ENCODE peak calls at places on chromosomes 2 and 18, in seven cellular contexts. One of them, this sample, is unnamed.

GRCh38 chr2:232772540-232772939 is 3.8 kb downstream of the KCNJ13 start:
- DNase-seq in HepG2: no peak
- DNase-seq in A549: no peak
- DNase-seq in H1: no peak
- DNase-seq in SK-N-SH: no peak
- DNase-seq in HCT116: no peak
- DNase-seq in GM12878: peak; percentile 48
- DNase-seq in this sample: no peak

GRCh38 chr2:129229830-129230441 is 749.5 kb upstream of the RAB6C start:
- DNase-seq in HCT116: no peak
- DNase-seq in A549: no peak
- DNase-seq in GM12878: no peak
- DNase-seq in HepG2: no peak
- DNase-seq in H1: no peak
- DNase-seq in SK-N-SH: no peak
- DNase-seq in this sample: no peak

GRCh38 chr2:39942970-39943369 is 163.9 kb upstream of the THUMPD2 start:
- DNase-seq in H1: no peak
- DNase-seq in HCT116: no peak
- DNase-seq in SK-N-SH: no peak
- DNase-seq in HepG2: no peak
- DNase-seq in GM12878: no peak
- DNase-seq in A549: no peak
- DNase-seq in this sample: no peak

GRCh38 chr2:43109261-43109743 is 117.1 kb downstream of the ZFP36L2 start:
- DNase-seq in GM12878: no peak
- DNase-seq in A549: no peak
- DNase-seq in H1: no peak
- DNase-seq in SK-N-SH: no peak
- DNase-seq in HCT116: no peak
- DNase-seq in HepG2: no peak
- DNase-seq in this sample: peak; percentile 94

GRCh38 chr18:46199515-46200147 is 95.4 kb downstream of the HAUS1 start:
- DNase-seq in A549: peak; percentile 79
- DNase-seq in HCT116: peak; percentile 16
- DNase-seq in H1: no peak
- DNase-seq in SK-N-SH: no peak
- DNase-seq in HepG2: peak; percentile 62
- DNase-seq in GM12878: no peak
- DNase-seq in this sample: no peak

GRCh38 chr2:53829669-53830290 is 30.0 kb downstream of the GPR75 start:
- DNase-seq in A549: no peak
- DNase-seq in GM12878: no peak
- DNase-seq in H1: no peak
- DNase-seq in HepG2: no peak
- DNase-seq in SK-N-SH: no peak
- DNase-seq in HCT116: no peak
- DNase-seq in this sample: no peak

GRCh38 chr2:200592414-200593075 is 6.7 kb downstream of the AOX1 start:
- DNase-seq in GM12878: no peak
- DNase-seq in HepG2: peak; percentile 62
- DNase-seq in H1: no peak
- DNase-seq in A549: peak; percentile 47
- DNase-seq in SK-N-SH: no peak
- DNase-seq in HCT116: no peak
- DNase-seq in this sample: peak; percentile 47

GRCh38 chr2:61463769-61464475 is 7.0 kb downstream of the USP34 start:
- DNase-seq in A549: no peak
- DNase-seq in H1: no peak
- DNase-seq in HepG2: no peak
- DNase-seq in HCT116: no peak
- DNase-seq in GM12878: no peak
- DNase-seq in SK-N-SH: no peak
- DNase-seq in this sample: no peak

GRCh38 chr2:67255933-67256615 is 141.1 kb upstream of the ETAA1 start:
- DNase-seq in HCT116: no peak
- DNase-seq in H1: no peak
- DNase-seq in GM12878: no peak
- DNase-seq in SK-N-SH: no peak
- DNase-seq in HepG2: no peak
- DNase-seq in A549: no peak
- DNase-seq in this sample: peak; percentile 26

GRCh38 chr18:13539050-13539449 is 187.3 kb downstream of the FAM210A start:
- DNase-seq in HCT116: no peak
- DNase-seq in A549: peak; percentile 20
- DNase-seq in SK-N-SH: no peak
- DNase-seq in H1: no peak
- DNase-seq in GM12878: no peak
- DNase-seq in HepG2: no peak
- DNase-seq in this sample: no peak

GRCh38 chr2:185674232-185674631 is 64.4 kb upstream of the FSIP2 start:
- DNase-seq in SK-N-SH: no peak
- DNase-seq in H1: no peak
- DNase-seq in A549: no peak
- DNase-seq in HepG2: no peak
- DNase-seq in HCT116: no peak
- DNase-seq in GM12878: no peak
- DNase-seq in this sample: no peak

GRCh38 chr2:172928754-172929153 is 146.9 kb upstream of the MAP3K20 start:
- DNase-seq in A549: no peak
- DNase-seq in HepG2: no peak
- DNase-seq in HCT116: no peak
- DNase-seq in SK-N-SH: no peak
- DNase-seq in H1: no peak
- DNase-seq in GM12878: no peak
- DNase-seq in this sample: no peak

GRCh38 chr2:21267232-21267835 is 143.6 kb downstream of the TDRD15 start:
- DNase-seq in GM12878: no peak
- DNase-seq in HepG2: no peak
- DNase-seq in A549: no peak
- DNase-seq in SK-N-SH: no peak
- DNase-seq in H1: no peak
- DNase-seq in HCT116: no peak
- DNase-seq in this sample: peak; percentile 22

GRCh38 chr2:106012591-106013347 is 181.3 kb downstream of the UXS1 start:
- DNase-seq in HepG2: no peak
- DNase-seq in GM12878: no peak
- DNase-seq in H1: no peak
- DNase-seq in HCT116: no peak
- DNase-seq in SK-N-SH: no peak
- DNase-seq in A549: no peak
- DNase-seq in this sample: no peak

GRCh38 chr2:127370010-127370409 is 17.8 kb downstream of the MAP3K2 start:
- DNase-seq in SK-N-SH: no peak
- DNase-seq in A549: no peak
- DNase-seq in H1: no peak
- DNase-seq in GM12878: no peak
- DNase-seq in HCT116: no peak
- DNase-seq in HepG2: no peak
- DNase-seq in this sample: no peak

GRCh38 chr2:127376265-127376664 is 11.5 kb downstream of the MAP3K2 start:
- DNase-seq in SK-N-SH: no peak
- DNase-seq in GM12878: no peak
- DNase-seq in H1: no peak
- DNase-seq in HepG2: peak; percentile 38
- DNase-seq in A549: no peak
- DNase-seq in HCT116: no peak
- DNase-seq in this sample: no peak

GRCh38 chr2:127365211-127365643 is 22.5 kb downstream of the MAP3K2 start:
- DNase-seq in HCT116: no peak
- DNase-seq in H1: no peak
- DNase-seq in SK-N-SH: no peak
- DNase-seq in GM12878: no peak
- DNase-seq in A549: no peak
- DNase-seq in HepG2: no peak
- DNase-seq in this sample: peak; percentile 25

GRCh38 chr2:127373362-127374083 is 14.3 kb downstream of the MAP3K2 start:
- DNase-seq in GM12878: no peak
- DNase-seq in SK-N-SH: no peak
- DNase-seq in H1: no peak
- DNase-seq in HCT116: no peak
- DNase-seq in A549: no peak
- DNase-seq in HepG2: peak; percentile 20
- DNase-seq in this sample: no peak

GRCh38 chr2:127371037-127371436 is 16.7 kb downstream of the MAP3K2 start:
- DNase-seq in H1: no peak
- DNase-seq in SK-N-SH: no peak
- DNase-seq in A549: peak; percentile 54
- DNase-seq in GM12878: no peak
- DNase-seq in HepG2: no peak
- DNase-seq in HCT116: peak; percentile 60
- DNase-seq in this sample: no peak
- TF ChIP-seq CTCF in H1: no peak
- TF ChIP-seq CTCF in SK-N-SH: no peak
- TF ChIP-seq CTCF in A549: peak; percentile 10
- TF ChIP-seq CTCF in GM12878: no peak
- TF ChIP-seq CTCF in HepG2: no peak
- TF ChIP-seq CTCF in HCT116: peak; percentile 61
- TF ChIP-seq CTCF in this sample: no peak

DNA sequence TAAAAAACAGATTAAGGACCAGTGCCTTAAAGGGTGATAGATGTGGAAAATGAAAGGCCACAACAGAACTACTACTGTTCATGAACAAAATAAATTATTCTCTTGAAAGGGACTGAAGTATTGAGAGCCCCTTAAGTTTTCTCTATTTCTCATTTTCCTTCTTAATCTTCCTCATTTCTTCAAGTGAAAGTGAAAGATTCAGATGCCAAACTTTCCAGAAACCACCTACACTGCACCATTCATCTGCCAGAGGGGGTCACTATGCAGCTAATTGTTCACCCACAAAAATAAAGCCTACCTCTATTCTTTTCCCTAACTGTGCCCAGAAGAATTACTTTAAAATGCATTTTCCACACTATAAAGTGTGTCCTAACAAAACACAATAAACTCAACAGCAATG is 140.1 kb downstream of the NR4A2 start:
- DNase-seq in H1: no peak
- DNase-seq in GM12878: peak; percentile 3
- DNase-seq in A549: no peak
- DNase-seq in HepG2: no peak
- DNase-seq in HCT116: no peak
- DNase-seq in SK-N-SH: no peak
- DNase-seq in this sample: peak; percentile 4
- H3K4me3 ChIP-seq in H1: no peak overlapping the region
- H3K4me3 ChIP-seq in GM12878: no peak overlapping the region
- H3K4me3 ChIP-seq in A549: no peak overlapping the region
- H3K4me3 ChIP-seq in HepG2: no peak overlapping the region
- H3K4me3 ChIP-seq in HCT116: no peak overlapping the region
- H3K4me3 ChIP-seq in SK-N-SH: no peak overlapping the region
- H3K4me3 ChIP-seq in this sample: no peak overlapping the region

GRCh38 chr18:32553174-32553573 is 82.5 kb upstream of the GAREM1 start:
- DNase-seq in H1: no peak
- DNase-seq in GM12878: no peak
- DNase-seq in SK-N-SH: no peak
- DNase-seq in HCT116: no peak
- DNase-seq in A549: no peak
- DNase-seq in HepG2: no peak
- DNase-seq in this sample: no peak

GRCh38 chr18:32550958-32551357 is 80.3 kb upstream of the GAREM1 start:
- DNase-seq in H1: no peak
- DNase-seq in HepG2: peak; percentile 15
- DNase-seq in HCT116: peak; percentile 23
- DNase-seq in GM12878: no peak
- DNase-seq in A549: no peak
- DNase-seq in SK-N-SH: no peak
- DNase-seq in this sample: no peak

GRCh38 chr18:32549248-32549842 is 78.7 kb upstream of the GAREM1 start:
- DNase-seq in GM12878: no peak
- DNase-seq in SK-N-SH: peak; percentile 81
- DNase-seq in H1: peak; percentile 58
- DNase-seq in HepG2: peak; percentile 39
- DNase-seq in HCT116: peak; percentile 50
- DNase-seq in A549: peak; percentile 46
- DNase-seq in this sample: peak; percentile 45

GRCh38 chr18:32553640-32554039 is 83.0 kb upstream of the GAREM1 start:
- DNase-seq in H1: no peak
- DNase-seq in HepG2: no peak
- DNase-seq in SK-N-SH: no peak
- DNase-seq in A549: no peak
- DNase-seq in HCT116: no peak
- DNase-seq in GM12878: no peak
- DNase-seq in this sample: no peak

DNA sequence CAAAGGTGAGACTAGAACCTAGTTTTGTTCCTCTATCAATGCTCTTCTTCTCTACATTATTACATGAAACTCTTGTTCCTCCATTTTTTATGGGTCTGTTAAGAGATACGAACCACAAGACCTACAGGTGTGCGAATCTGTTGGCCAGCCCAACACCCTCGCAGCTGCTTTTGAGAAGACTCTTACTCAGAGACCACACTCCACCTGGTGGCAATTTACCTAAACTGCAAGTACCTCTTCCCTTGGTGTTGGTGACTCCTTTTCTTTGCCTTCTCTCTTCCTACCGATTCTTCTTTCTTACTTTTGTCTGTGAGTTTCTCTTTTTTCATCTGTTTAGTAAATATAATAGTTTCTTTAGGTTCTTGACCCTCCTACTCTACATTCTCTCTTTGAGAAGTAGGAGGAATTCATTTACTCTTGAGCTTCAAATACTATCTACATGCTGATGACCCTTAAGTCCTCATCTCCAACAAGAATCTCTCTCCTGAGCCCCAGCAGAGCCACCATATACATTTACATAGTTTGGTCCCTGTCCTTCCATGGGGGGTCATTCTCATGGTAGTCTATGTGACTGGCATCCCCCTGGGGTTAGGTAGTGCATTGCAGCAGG is 81.8 kb upstream of the GAREM1 start:
- DNase-seq in HCT116: peak; percentile 74
- DNase-seq in H1: peak; percentile 62
- DNase-seq in HepG2: peak; percentile 68
- DNase-seq in GM12878: no peak
- DNase-seq in SK-N-SH: peak; percentile 51
- DNase-seq in A549: peak; percentile 70
- DNase-seq in this sample: peak; percentile 64
- TF ChIP-seq MAX in HCT116: no peak
- TF ChIP-seq MAX in H1: no peak
- TF ChIP-seq MAX in HepG2: no peak
- TF ChIP-seq MAX in GM12878: no peak
- TF ChIP-seq MAX in SK-N-SH: no peak
- TF ChIP-seq MAX in A549: no peak
- TF ChIP-seq MAX in this sample: no peak

GRCh38 chr18:37259711-37260110 is 305.9 kb downstream of the CELF4 start:
- DNase-seq in SK-N-SH: no peak
- DNase-seq in GM12878: no peak
- DNase-seq in HepG2: no peak
- DNase-seq in H1: no peak
- DNase-seq in HCT116: no peak
- DNase-seq in A549: no peak
- DNase-seq in this sample: no peak

GRCh38 chr18:37258819-37259218 is 306.8 kb downstream of the CELF4 start:
- DNase-seq in HCT116: no peak
- DNase-seq in SK-N-SH: no peak
- DNase-seq in H1: no peak
- DNase-seq in HepG2: no peak
- DNase-seq in GM12878: no peak
- DNase-seq in A549: no peak
- DNase-seq in this sample: no peak

GRCh38 chr18:37261988-37262387 is 303.6 kb downstream of the CELF4 start:
- DNase-seq in HCT116: no peak
- DNase-seq in A549: no peak
- DNase-seq in H1: no peak
- DNase-seq in SK-N-SH: no peak
- DNase-seq in HepG2: no peak
- DNase-seq in GM12878: no peak
- DNase-seq in this sample: no peak

GRCh38 chr18:37261246-37261927 is 304.2 kb downstream of the CELF4 start:
- DNase-seq in SK-N-SH: peak; percentile 74
- DNase-seq in GM12878: no peak
- DNase-seq in H1: no peak
- DNase-seq in HepG2: no peak
- DNase-seq in A549: no peak
- DNase-seq in HCT116: no peak
- DNase-seq in this sample: no peak

GRCh38 chr18:37260367-37261093 is 305.1 kb downstream of the CELF4 start:
- DNase-seq in A549: no peak
- DNase-seq in SK-N-SH: no peak
- DNase-seq in HepG2: no peak
- DNase-seq in H1: no peak
- DNase-seq in GM12878: no peak
- DNase-seq in HCT116: no peak
- DNase-seq in this sample: no peak
- TF ChIP-seq CTCF in A549: no peak
- TF ChIP-seq CTCF in SK-N-SH: no peak
- TF ChIP-seq CTCF in HepG2: no peak
- TF ChIP-seq CTCF in H1: no peak
- TF ChIP-seq CTCF in GM12878: no peak
- TF ChIP-seq CTCF in HCT116: no peak
- TF ChIP-seq CTCF in this sample: no peak